ENCODE peak calls at places on chromosomes 11 and 22, in ten cellular contexts. G is AG09319; H is type B pancreatic cell; Y is A172; Q is H4; V is body of pancreas; D is effector memory CD4-positive, alpha-beta T cell; F is cardiac muscle cell; C is NCI-H69; M is HuH-7.5. O is an unnamed sample.

GRCh38 chr11:76215946-76216345 is 9.6 kb upstream of the WNT11 start:
- DNase-seq in V (no peak), Y (peak; percentile 49), G (no peak), M (no peak), D (no peak), H (no peak), C (peak; percentile 36), F (no peak), Q (no peak), O (no peak)

GRCh38 chr22:29914165-29914564 is 31.2 kb downstream of the MTMR3 start:
- DNase-seq in M (no peak), Y (peak; percentile 52), G (peak; percentile 49), C (peak; percentile 40), F (peak; percentile 65), Q (peak; percentile 31), D (no peak), H (no peak), V (no peak), O (no peak)

GRCh38 chr22:35638408-35638807 is 9.8 kb upstream of the APOL6 start:
- DNase-seq in H (no peak), M (no peak), V (peak; percentile 25), F (peak; percentile 90), C (no peak), Q (peak; percentile 39), D (no peak), G (peak; percentile 86), Y (no peak), O (no peak)

GRCh38 chr11:70328556-70328955 is 58.1 kb downstream of the PPFIA1 start:
- DNase-seq in Q (no peak), V (no peak), M (no peak), H (no peak), F (no peak), D (no peak), G (no peak), Y (no peak), C (no peak), O (peak; percentile 68)

GRCh38 chr11:104665631-104666030 is 232.6 kb downstream of the CASP12 start:
- DNase-seq in H (no peak), Y (no peak), C (no peak), Q (peak; percentile 17), V (no peak), D (no peak), F (peak; percentile 77), M (no peak), G (no peak), O (no peak)

GRCh38 chr11:88293931-88294330 is 43.6 kb downstream of the CTSC start:
- DNase-seq in F (no peak), D (no peak), M (no peak), Y (no peak), C (peak; percentile 13), V (no peak), G (peak; percentile 42), Q (no peak), H (no peak), O (no peak)

GRCh38 chr11:93528757-93529639 is 14.2 kb downstream of the SMCO4 start:
- DNase-seq in F (no peak), H (no peak), M (no peak), Y (no peak), C (peak; percentile 71), D (no peak), Q (no peak), G (no peak), V (no peak), O (no peak)

GRCh38 chr22:23767673-23768548 is at the start of gene CHCHD10:
- DNase-seq in M (peak; percentile 92), H (peak; percentile 89), Y (no peak), C (peak; percentile 89), V (peak; percentile 84), F (peak; percentile 83), D (peak; percentile 44), Q (peak; percentile 45), G (no peak), O (peak; percentile 67)

GRCh38 chr11:87299041-87299481 is 261.3 kb downstream of the TMEM135 start:
- DNase-seq in Q (no peak), C (peak; percentile 57), G (no peak), V (no peak), F (no peak), M (no peak), Y (no peak), D (no peak), H (no peak), O (no peak)

GRCh38 chr11:61056566-61056965 is 45.7 kb upstream of the CD5 start:
- DNase-seq in Y (no peak), M (no peak), D (no peak), F (no peak), Q (no peak), C (peak; percentile 95), G (no peak), H (no peak), V (no peak), O (no peak)

GRCh38 chr11:94629741-94630140 is 62.6 kb downstream of the PIWIL4 start:
- DNase-seq in H (no peak), V (no peak), D (no peak), G (no peak), Y (no peak), M (no peak), C (no peak), Q (no peak), F (no peak), O (no peak)

GRCh38 chr11:120956710-120957500 is 67.0 kb upstream of the TBCEL start:
- DNase-seq in M (no peak), Y (no peak), V (no peak), F (no peak), D (no peak), G (no peak), Q (no peak), C (no peak), H (no peak), O (no peak)

GRCh38 chr22:47174671-47175111 is 412.2 kb downstream of the TBC1D22A start:
- DNase-seq in D (no peak), H (peak; percentile 62), Y (no peak), Q (no peak), C (no peak), F (no peak), M (no peak), G (no peak), V (no peak), O (no peak)

GRCh38 chr11:69541501-69542313 is 60.2 kb downstream of the LINC01488 start:
- DNase-seq in Y (peak; percentile 52), F (no peak), G (no peak), D (no peak), V (no peak), H (no peak), M (no peak), C (no peak), Q (no peak), O (peak; percentile 64)

GRCh38 chr11:27717377-27717776 is 17.1 kb upstream of the BDNF start:
- DNase-seq in H (no peak), Q (no peak), V (no peak), M (no peak), F (peak; percentile 47), C (peak; percentile 44), D (no peak), G (no peak), Y (no peak), O (no peak)

GRCh38 chr22:33656808-33657628 is 263.3 kb downstream of the LARGE1 start:
- DNase-seq in C (no peak), V (no peak), Y (no peak), F (no peak), Q (no peak), D (no peak), M (no peak), G (no peak), H (no peak), O (no peak)

GRCh38 chr22:31838917-31839316 is 85.1 kb downstream of the DEPDC5 start:
- DNase-seq in Y (peak; percentile 22), Q (no peak), G (no peak), H (no peak), M (no peak), C (no peak), D (no peak), F (no peak), V (no peak), O (no peak)

GRCh38 chr22:47816121-47816915 is 1053.9 kb downstream of the TBC1D22A start:
- DNase-seq in M (no peak), H (peak; percentile 42), G (no peak), Q (no peak), D (no peak), F (no peak), C (no peak), Y (no peak), V (no peak), O (no peak)

GRCh38 chr22:38504731-38505594 is 1.1 kb downstream of the DDX17 start:
- DNase-seq in F (peak; percentile 52), V (peak; percentile 69), D (peak; percentile 37), C (peak; percentile 80), Q (peak; percentile 45), H (no peak), G (no peak), M (no peak), Y (peak; percentile 13), O (no peak)

GRCh38 chr22:48880749-48881148 is 946.9 kb downstream of the BRD1 start:
- DNase-seq in Q (no peak), C (no peak), Y (no peak), M (no peak), D (no peak), V (no peak), H (no peak), F (no peak), G (no peak), O (no peak)

GRCh38 chr11:37849731-37850130 is 1251.7 kb upstream of the RAG2 start:
- DNase-seq in G (no peak), Y (no peak), V (no peak), F (no peak), D (no peak), C (peak; percentile 83), H (no peak), M (no peak), Q (no peak), O (no peak)

GRCh38 chr22:45087802-45088201 is 75.9 kb upstream of the NUP50 start:
- DNase-seq in Y (no peak), F (no peak), C (no peak), Q (no peak), H (no peak), D (no peak), M (no peak), G (no peak), V (no peak), O (no peak)

GRCh38 chr11:6249822-6250555 is 9.6 kb upstream of the CCKBR start:
- DNase-seq in F (peak; percentile 96), M (no peak), V (peak; percentile 90), Y (peak; percentile 95), H (no peak), Q (peak; percentile 89), C (peak; percentile 36), D (no peak), G (peak; percentile 35), O (peak; percentile 26)

GRCh38 chr11:125941606-125942275 is 4.1 kb upstream of the VSIG10L2 start:
- DNase-seq in C (peak; percentile 93), H (no peak), G (no peak), V (peak; percentile 69), D (no peak), Q (peak; percentile 43), F (peak; percentile 48), Y (peak; percentile 16), M (peak; percentile 78), O (no peak)

GRCh38 chr11:91932151-91932821 is 292.3 kb upstream of the FAT3 start:
- DNase-seq in C (peak; percentile 38), G (no peak), H (no peak), Y (peak; percentile 64), F (no peak), D (no peak), M (no peak), V (no peak), Q (peak; percentile 72), O (peak; percentile 46)

GRCh38 chr22:40387758-40388157 is 17.4 kb downstream of the SGSM3 start:
- DNase-seq in Y (no peak), M (no peak), V (peak; percentile 63), D (no peak), F (no peak), H (no peak), G (no peak), C (peak; percentile 59), Q (no peak), O (no peak)

GRCh38 chr11:13135385-13136271 is 126.5 kb downstream of the RASSF10 start:
- DNase-seq in Y (peak; percentile 80), H (no peak), D (no peak), M (no peak), F (peak; percentile 90), V (no peak), Q (peak; percentile 97), C (peak; percentile 77), G (peak; percentile 30), O (peak; percentile 95)

GRCh38 chr22:41768420-41768819 is 32.1 kb upstream of the CCDC134 start:
- DNase-seq in D (no peak), H (no peak), C (no peak), Q (peak; percentile 19), V (no peak), M (no peak), Y (peak; percentile 46), G (no peak), F (peak; percentile 44), O (peak; percentile 83)

O was measured in Caki2.